ENCODE peak calls at places on chromosomes 16 and 17, in four cellular contexts. D, P, X and W are unnamed samples.

GRCh38 chr16:56423584-56424403 is 1.6 kb downstream of the AMFR start:
- DNase-seq in X (no peak), P (no peak), D (no peak), W (no peak)

GRCh38 chr16:14565688-14566025 is 64.4 kb downstream of the PARN start:
- DNase-seq in P (no peak), D (no peak), X (no peak), W (no peak)

GRCh38 chr17:31917065-31917529 is 15.6 kb upstream of the UTP6 start:
- DNase-seq in D (no peak), P (no peak), X (no peak), W (no peak)

GRCh38 chr17:81601525-81602120 is 35.3 kb downstream of the NPLOC4 start:
- DNase-seq in X (peak), P (peak), D (no peak), W (peak)

GRCh38 chr17:37781451-37781850 is 36.6 kb upstream of the HNF1B start:
- DNase-seq in X (no peak), D (no peak), P (no peak), W (no peak)

GRCh38 chr17:64025732-64026294 is 5.4 kb upstream of the ICAM2 start:
- DNase-seq in P (peak), X (peak), D (no peak), W (peak)

GRCh38 chr16:27463741-27464662 is 62.0 kb downstream of the IL21R start:
- DNase-seq in D (no peak), P (no peak), X (no peak), W (no peak)

GRCh38 chr16:11401161-11402050 is 56.1 kb downstream of the RMI2 start:
- DNase-seq in P (peak), X (no peak), D (no peak), W (no peak)

GRCh38 chr16:66904846-66905632 is 13.6 kb downstream of the CDH16 start:
- DNase-seq in D (no peak), P (no peak), X (peak), W (no peak)

GRCh38 chr17:16488572-16488997 is 3.4 kb downstream of the LRRC75A start:
- DNase-seq in X (no peak), D (no peak), P (no peak), W (no peak)

GRCh38 chr17:16483021-16483645 is 8.9 kb downstream of the LRRC75A start:
- DNase-seq in X (no peak), D (no peak), P (no peak), W (no peak)

GRCh38 chr17:16482253-16482652 is 9.7 kb downstream of the LRRC75A start:
- DNase-seq in D (no peak), P (no peak), X (no peak), W (no peak)

GRCh38 chr17:16484445-16485169 is 7.4 kb downstream of the LRRC75A start:
- DNase-seq in X (no peak), D (no peak), P (no peak), W (no peak)

GRCh38 chr17:16486373-16487250 is 5.4 kb downstream of the LRRC75A start:
- DNase-seq in D (peak), X (peak), P (peak), W (peak)
- H3K27ac ChIP-seq in D (peak), X (peak), P (peak), W (peak)

GRCh38 chr16:84746875-84747274 is 47.1 kb downstream of the USP10 start:
- DNase-seq in D (no peak), X (no peak), P (no peak), W (no peak)
- TF ChIP-seq CTCF in D (no peak), X (peak), P (peak), W (no peak)

GRCh38 chr17:2062571-2063183 is 7.8 kb downstream of the HIC1 start:
- DNase-seq in P (no peak), D (no peak), X (no peak), W (no peak)

GRCh38 chr17:2064511-2064910 is 9.6 kb downstream of the HIC1 start:
- DNase-seq in P (no peak), D (no peak), X (no peak), W (no peak)

GRCh38 chr17:2064147-2064489 is 9.2 kb downstream of the HIC1 start:
- DNase-seq in P (no peak), X (no peak), D (no peak), W (no peak)

GRCh38 chr17:2064980-2065785 is 10.3 kb downstream of the HIC1 start:
- DNase-seq in X (no peak), D (no peak), P (no peak), W (no peak)

GRCh38 chr17:2063306-2064146 is 8.6 kb downstream of the HIC1 start:
- DNase-seq in P (no peak), D (no peak), X (no peak), W (no peak)
- H3K27ac ChIP-seq in P (no peak), D (peak), X (peak), W (peak)

GRCh38 chr16:81204794-81205680 is 33.5 kb upstream of the BCO1 start:
- DNase-seq in D (peak), P (peak), X (peak), W (peak)
- TF ChIP-seq CTCF in D (peak), P (peak), X (peak), W (peak)

GRCh38 chr17:75693500-75694481 is 26.7 kb downstream of the SAP30BP start:
- DNase-seq in X (peak), P (peak), D (no peak), W (peak)
- H3K27ac ChIP-seq in X (peak), P (peak), D (peak), W (peak)

DNA sequence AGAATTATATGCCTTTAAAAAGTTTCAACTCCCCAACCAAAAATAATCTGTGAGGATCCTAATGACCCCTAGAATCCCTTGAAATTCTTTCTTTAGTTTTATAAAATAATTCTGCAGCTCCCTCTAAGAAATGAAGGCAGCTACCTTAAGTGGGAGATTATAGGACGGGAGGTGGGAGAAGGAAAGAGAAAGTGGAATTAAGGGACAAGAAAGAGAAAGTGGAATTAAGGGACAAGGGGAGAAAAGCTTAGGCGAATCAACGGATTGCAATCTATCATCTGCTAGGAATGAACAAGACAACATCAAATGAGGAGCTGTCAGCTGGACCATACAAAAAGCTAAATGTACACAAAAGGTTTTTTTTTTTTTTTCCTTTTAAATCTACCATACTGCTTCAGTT is 262.0 kb downstream of the ZFHX3 start:
- DNase-seq in D (no peak), X (no peak), P (no peak), W (no peak)
- TF ChIP-seq CTCF in D (no peak), X (no peak), P (no peak), W (no peak)

DNA sequence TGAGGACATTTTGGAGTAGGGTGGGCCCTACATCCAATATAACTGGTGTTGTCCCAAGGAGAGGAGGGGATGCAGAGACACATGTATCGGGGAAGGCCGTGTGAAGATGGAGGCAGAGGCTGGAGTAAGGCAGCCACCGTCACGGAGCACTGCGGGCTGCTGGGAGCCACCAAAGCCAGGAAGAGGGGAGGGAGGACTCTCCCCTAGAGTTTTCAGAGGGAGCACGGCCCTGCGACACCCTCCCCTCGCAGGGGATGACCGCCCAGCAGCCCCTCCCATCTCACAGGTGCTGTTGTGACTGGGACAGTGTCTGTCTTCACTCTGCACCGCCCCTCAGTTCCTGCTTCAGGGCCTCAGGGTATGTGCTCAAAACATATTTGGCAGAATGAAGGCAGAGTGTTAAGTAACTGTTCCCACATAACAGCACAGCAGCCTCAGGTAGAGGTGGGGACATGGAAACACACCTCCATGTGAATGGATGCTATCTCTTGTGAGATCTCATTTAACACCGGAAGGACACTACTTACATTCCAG is 82.2 kb downstream of the RBFOX3 start:
- DNase-seq in D (no peak), X (no peak), P (no peak), W (no peak)
- H3K27ac ChIP-seq in D (no peak), X (no peak), P (no peak), W (no peak)

GRCh38 chr17:70604854-70605253 is 435.5 kb downstream of the KCNJ2 start:
- DNase-seq in P (peak), X (no peak), D (no peak), W (no peak)
- TF ChIP-seq CTCF in P (peak), X (no peak), D (no peak), W (no peak)